ENCODE peak calls at places on chromosomes 16 and 17, in four cellular contexts. J is gastrocnemius medialis, Y is cardiac muscle cell, E is GM23248. D is an unnamed sample.

GRCh38 chr17:76147211-76148014 is 6.4 kb upstream of the FOXJ1 start:
- DNase-seq in E (peak; percentile 48), Y (peak; percentile 50), J (no peak), D (no peak)

GRCh38 chr16:31352344-31353115 is 2.4 kb upstream of the ITGAX start:
- DNase-seq in Y (no peak), J (no peak), E (no peak), D (no peak)

GRCh38 chr17:83085526-83086196 is 6.3 kb downstream of the METRNL start:
- DNase-seq in J (no peak), E (peak; percentile 33), Y (no peak), D (no peak)

GRCh38 chr17:74190807-74191206 is 12.7 kb upstream of the RPL38 start:
- DNase-seq in Y (peak; percentile 46), J (no peak), E (peak; percentile 56), D (no peak)

GRCh38 chr16:27500801-27501200 is 48.9 kb downstream of the GTF3C1 start:
- DNase-seq in E (no peak), Y (no peak), J (no peak), D (no peak)

GRCh38 chr17:83170571-83171260 is 91.3 kb downstream of the METRNL start:
- DNase-seq in E (no peak), J (no peak), Y (no peak), D (no peak)

GRCh38 chr17:78986048-78986648 is 6.4 kb upstream of the LGALS3BP start:
- DNase-seq in J (peak; percentile 57), Y (peak; percentile 80), E (peak; percentile 58), D (no peak)

GRCh38 chr17:36937001-36937960 is at the start of gene LHX1:
- DNase-seq in E (no peak), J (no peak), Y (no peak), D (no peak)

GRCh38 chr17:78722101-78722761 is 59.8 kb downstream of the CYTH1 start:
- DNase-seq in Y (no peak), E (no peak), J (no peak), D (no peak)

GRCh38 chr17:75130632-75131277 is 787 bp downstream of the NT5C start:
- DNase-seq in E (peak; percentile 76), J (no peak), Y (peak; percentile 67), D (no peak)

GRCh38 chr17:65290616-65291015 is 153.4 kb downstream of the RGS9 start:
- DNase-seq in E (no peak), Y (no peak), J (no peak), D (no peak)

GRCh38 chr17:46788300-46788699 is 30.2 kb downstream of the WNT3 start:
- DNase-seq in Y (no peak), E (no peak), J (no peak), D (no peak)

GRCh38 chr16:50692999-50693781 is at the start of gene NOD2:
- DNase-seq in J (no peak), Y (peak; percentile 29), E (peak; percentile 38), D (no peak)

GRCh38 chr16:89549007-89549700 is 11.3 kb upstream of the RPL13 start:
- DNase-seq in E (no peak), J (no peak), Y (no peak), D (no peak)

GRCh38 chr16:85750021-85750826 is 672 bp downstream of the C16orf74 start:
- DNase-seq in Y (peak; percentile 70), J (no peak), E (peak; percentile 52), D (no peak)

GRCh38 chr17:1126327-1126726 is 53.5 kb downstream of the ABR start:
- DNase-seq in Y (no peak), J (no peak), E (no peak), D (no peak)

GRCh38 chr17:45276031-45276430 is 14.1 kb upstream of the SPATA32 start:
- DNase-seq in Y (peak; percentile 46), E (no peak), J (peak; percentile 65), D (no peak)

GRCh38 chr17:39094607-39095308 is 56.7 kb downstream of the PLXDC1 start:
- DNase-seq in J (no peak), Y (no peak), E (no peak), D (no peak)

GRCh38 chr16:51877686-51878085 is 669.3 kb downstream of the TOX3 start:
- DNase-seq in E (peak; percentile 20), J (no peak), Y (no peak), D (no peak)

GRCh38 chr17:60439501-60439900 is 17.2 kb downstream of the CHCT1 start:
- DNase-seq in Y (peak; percentile 70), E (peak; percentile 61), J (no peak), D (no peak)

GRCh38 chr17:73742915-73743314 is 98.7 kb upstream of the SDK2 start:
- DNase-seq in E (no peak), Y (no peak), J (no peak), D (no peak)

GRCh38 chr16:52526429-52526828 is 20.5 kb downstream of the TOX3 start:
- DNase-seq in Y (no peak), E (no peak), J (no peak), D (no peak)

GRCh38 chr16:30837904-30838303 is 50.9 kb upstream of the ZNF629 start:
- DNase-seq in E (no peak), Y (no peak), J (no peak), D (no peak)

GRCh38 chr16:78976212-78976611 is 624.3 kb downstream of the MAF start:
- DNase-seq in E (no peak), Y (no peak), J (no peak), D (no peak)

GRCh38 chr16:4803479-4804243 is 1.2 kb upstream of the ROGDI start:
- DNase-seq in Y (no peak), E (peak; percentile 9), J (no peak), D (no peak)

GRCh38 chr17:32783602-32784001 is 93.3 kb downstream of the MYO1D start:
- DNase-seq in J (no peak), Y (peak; percentile 76), E (peak; percentile 80), D (peak; percentile 36)

GRCh38 chr17:19753049-19753444 is 4.9 kb upstream of the ALDH3A1 start:
- DNase-seq in E (peak; percentile 98), Y (peak; percentile 73), J (peak; percentile 93), D (peak; percentile 61)

GRCh38 chr17:36498560-36499300 is 12.2 kb downstream of the ZNHIT3 start:
- DNase-seq in J (no peak), E (no peak), Y (no peak), D (no peak)

GRCh38 chr17:1331708-1332107 is 52.2 kb downstream of the TRARG1 start:
- DNase-seq in Y (no peak), E (no peak), J (no peak), D (no peak)

GRCh38 chr17:48471807-48472484 is 41.9 kb upstream of the SKAP1 start:
- DNase-seq in E (no peak), J (no peak), Y (no peak), D (no peak)

GRCh38 chr17:72345083-72345482 is 224.3 kb downstream of the SOX9 start:
- DNase-seq in Y (no peak), J (no peak), E (no peak), D (no peak)

GRCh38 chr17:18246880-18247612 is 11.5 kb downstream of the FLII start:
- DNase-seq in J (no peak), Y (peak; percentile 47), E (peak; percentile 63), D (no peak)

GRCh38 chr17:40110457-40110856 is 10.1 kb upstream of the NR1D1 start:
- DNase-seq in J (peak; percentile 50), Y (no peak), E (peak; percentile 53), D (no peak)
- H3K27ac ChIP-seq in J (peak overlapping the region; percentile 100), Y (peak overlapping the region; percentile 73), E (peak overlapping the region; percentile 93), D (no peak overlapping the region)

GRCh38 chr16:1144476-1145382 is 8.2 kb upstream of the CACNA1H start:
- DNase-seq in Y (no peak), J (no peak), E (no peak), D (no peak)

GRCh38 chr16:1142911-1143310 is 10.0 kb upstream of the CACNA1H start:
- DNase-seq in J (no peak), Y (no peak), E (no peak), D (no peak)

GRCh38 chr16:1141716-1142115 is 11.2 kb upstream of the CACNA1H start:
- DNase-seq in Y (no peak), E (no peak), J (no peak), D (no peak)

GRCh38 chr16:1145383-1146100 is 7.4 kb upstream of the CACNA1H start:
- DNase-seq in E (no peak), J (no peak), Y (no peak), D (no peak)

DNA sequence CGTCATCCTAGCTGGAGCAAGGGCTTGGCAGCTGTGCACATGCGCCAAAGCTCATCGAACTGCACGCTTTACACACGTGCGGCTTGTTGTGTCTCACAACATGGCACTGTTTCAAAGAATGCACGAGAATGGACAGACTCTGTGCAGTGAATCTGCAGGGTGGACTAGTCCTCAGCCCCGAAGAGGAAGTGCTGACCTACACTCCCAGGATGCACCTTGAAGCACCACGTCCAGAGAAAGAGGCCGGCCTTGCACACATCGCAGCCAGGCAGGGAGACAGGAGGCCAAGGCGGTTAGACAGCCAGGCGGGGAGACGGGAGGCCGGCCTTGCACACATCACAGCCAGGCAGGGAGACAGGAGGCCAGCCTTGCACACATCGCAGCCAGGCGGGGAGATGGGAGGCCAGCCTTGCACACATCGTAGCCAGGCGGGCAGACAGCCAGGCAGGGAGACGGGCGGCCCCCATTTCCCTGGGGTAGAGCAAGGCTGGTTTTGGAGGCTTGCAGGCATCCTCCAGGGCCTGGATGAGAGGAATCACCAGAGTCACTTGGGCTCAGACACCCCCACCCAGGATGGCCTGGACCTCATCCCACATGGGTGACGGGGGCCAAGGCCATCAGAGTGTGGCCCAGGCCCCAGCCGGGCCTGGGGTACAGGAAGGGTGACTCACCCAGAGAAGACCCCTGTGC is 9.0 kb upstream of the CACNA1H start:
- DNase-seq in Y (no peak), J (no peak), E (no peak), D (no peak)
- H3K4me1 ChIP-seq in Y (no peaks in the 10 kb centered on the region), J (no peaks in the 10 kb centered on the region), E (no peaks in the 10 kb centered on the region), D (peaks cover 8% of the 10 kb centered on the region)

DNA sequence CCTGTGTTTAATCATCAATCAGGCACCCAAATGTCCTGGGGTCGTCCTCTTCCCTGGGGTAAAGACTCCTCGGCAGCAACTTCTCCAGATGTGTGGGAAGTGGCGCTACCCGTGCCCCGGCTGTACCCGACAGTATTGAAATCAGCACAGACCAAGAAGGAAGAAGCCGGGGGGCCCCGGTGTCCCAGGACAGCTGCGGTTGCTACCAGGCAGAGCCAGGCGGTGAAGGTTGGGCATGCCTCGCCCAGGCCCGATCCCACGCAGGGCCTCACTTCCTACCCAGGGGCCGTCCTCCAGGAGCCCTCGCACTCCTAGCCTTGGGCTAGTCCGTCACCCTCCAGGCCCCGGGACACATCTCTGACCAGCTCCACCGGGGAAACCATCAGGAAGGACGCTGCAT is 9.0 kb upstream of the CCDC154 start:
- DNase-seq in Y (no peak), J (no peak), E (no peak), D (no peak)
- H3K27ac ChIP-seq in Y (no peak overlapping the region), J (no peak overlapping the region), E (no peak overlapping the region), D (no peak overlapping the region)

DNA sequence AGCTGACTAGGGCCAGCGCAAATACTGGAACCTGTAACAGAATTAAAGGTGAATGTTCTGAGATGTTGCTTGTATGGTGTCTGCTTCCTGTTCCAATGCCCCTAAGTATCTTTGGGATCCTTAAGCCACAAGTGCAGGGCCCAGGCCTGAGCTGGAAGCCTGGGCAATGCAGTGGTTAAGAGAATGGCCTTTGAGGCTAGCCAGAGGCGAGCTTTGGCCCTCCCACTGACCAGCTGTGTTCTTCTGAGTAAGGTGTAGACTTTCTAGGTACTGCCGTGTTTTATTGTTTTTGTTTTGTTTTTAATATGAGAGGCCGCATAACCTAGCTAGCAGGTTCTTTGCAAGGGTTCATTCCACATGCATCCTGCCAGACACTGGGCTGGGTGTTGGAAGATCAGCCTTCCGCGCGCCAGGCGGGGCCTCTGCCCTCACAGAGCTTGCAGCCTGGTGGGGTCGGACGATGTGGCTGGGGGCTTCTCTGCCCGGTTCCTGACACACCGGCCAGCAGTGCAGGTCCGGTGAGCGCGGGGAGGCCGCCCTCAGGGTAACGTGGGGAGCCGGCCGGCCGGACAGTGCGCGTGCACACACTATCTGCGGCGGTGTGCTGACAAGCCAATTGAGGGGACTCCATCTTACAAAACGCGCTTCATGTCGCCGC is 556 bp upstream of the MLX start:
- DNase-seq in E (no peak), J (no peak), Y (no peak), D (no peak)
- H3K4me1 ChIP-seq in E (peaks cover 18% of the 10 kb centered on the region), J (peaks cover 37% of the 10 kb centered on the region), Y (peaks cover 12% of the 10 kb centered on the region), D (peaks cover 29% of the 10 kb centered on the region)

GRCh38 chr16:2450535-2450934 is 9.4 kb upstream of the TEDC2 start:
- DNase-seq in Y (no peak), J (no peak), E (no peak), D (no peak)
- H3K27ac ChIP-seq in Y (no peak overlapping the region), J (no peak overlapping the region), E (no peak overlapping the region), D (no peak overlapping the region)

D was measured in Panc1.